ENCODE peak calls at places on chromosomes 13 and 19, in eight cellular contexts. B is SK-N-SH; E is choroid plexus epithelial cell; X is CD4-positive, alpha-beta memory T cell; Z is left ventricle myocardium inferior; J is kidney epithelial cell; D is cardiac muscle cell; S is effector memory CD4-positive, alpha-beta T cell. M is an unnamed sample.

GRCh38 chr19:38736413-38737280 is 7.6 kb downstream of the CAPN12 start:
- DNase-seq in D (peak; percentile 48), E (peak; percentile 39), B (peak; percentile 93), Z (no peak), J (no peak), X (peak; percentile 42), S (peak; percentile 67), M (peak; percentile 19)

GRCh38 chr19:6740589-6741348 is 1.3 kb downstream of the TRIP10 start:
- DNase-seq in B (peak; percentile 81), X (no peak), Z (peak; percentile 70), D (peak; percentile 53), S (peak; percentile 13), J (no peak), E (no peak), M (peak; percentile 23)

GRCh38 chr19:51064534-51065220 is at the start of gene KLK13:
- DNase-seq in D (peak; percentile 37), B (no peak), J (no peak), X (no peak), Z (peak; percentile 34), S (no peak), E (no peak), M (no peak)

GRCh38 chr13:75137911-75138571 is 343.9 kb downstream of the TBC1D4 start:
- DNase-seq in J (no peak), B (no peak), Z (no peak), X (no peak), D (peak; percentile 43), E (peak; percentile 23), S (no peak), M (peak; percentile 29)

GRCh38 chr13:86601351-86601750 is 802.1 kb upstream of the SLITRK6 start:
- DNase-seq in B (no peak), D (no peak), X (no peak), Z (no peak), S (no peak), J (peak; percentile 42), E (peak; percentile 37), M (no peak)

GRCh38 chr13:82136880-82137279 is 1745.4 kb downstream of the SLITRK1 start:
- DNase-seq in J (no peak), Z (no peak), X (no peak), B (no peak), S (no peak), E (no peak), D (no peak), M (no peak)

GRCh38 chr19:53275480-53275879 is 8.0 kb upstream of the VN1R4 start:
- DNase-seq in X (no peak), S (no peak), B (no peak), D (no peak), J (no peak), E (no peak), Z (no peak), M (no peak)

GRCh38 chr19:12796146-12797071 is 5.1 kb downstream of the JUNB start:
- DNase-seq in J (no peak), E (peak; percentile 87), Z (peak; percentile 59), D (peak; percentile 86), X (peak; percentile 79), B (peak; percentile 77), S (peak; percentile 69), M (peak; percentile 72)

GRCh38 chr13:44867825-44868224 is 121.4 kb downstream of the NUFIP1 start:
- DNase-seq in B (no peak), X (no peak), J (no peak), S (no peak), Z (no peak), D (peak; percentile 57), E (peak; percentile 51), M (no peak)

GRCh38 chr13:30766957-30767603 is 31.7 kb downstream of the ALOX5AP start:
- DNase-seq in X (peak; percentile 51), B (no peak), Z (no peak), D (no peak), E (no peak), J (no peak), S (peak; percentile 5), M (no peak)

GRCh38 chr19:32224371-32225244 is 120.8 kb upstream of the ZNF507 start:
- DNase-seq in B (peak; percentile 94), J (no peak), X (peak; percentile 50), Z (peak; percentile 59), D (peak; percentile 58), E (peak; percentile 42), S (peak; percentile 17), M (peak; percentile 41)

GRCh38 chr19:32223106-32223505 is 122.3 kb upstream of the ZNF507 start:
- DNase-seq in Z (no peak), B (no peak), S (no peak), J (no peak), D (no peak), E (no peak), X (no peak), M (no peak)

GRCh38 chr19:32222594-32222993 is 122.8 kb upstream of the ZNF507 start:
- DNase-seq in E (no peak), Z (no peak), B (no peak), J (no peak), S (no peak), X (no peak), D (no peak), M (no peak)

GRCh38 chr19:32220951-32221350 is 124.5 kb upstream of the ZNF507 start:
- DNase-seq in J (no peak), D (no peak), Z (no peak), X (no peak), B (no peak), E (no peak), S (no peak), M (no peak)

DNA sequence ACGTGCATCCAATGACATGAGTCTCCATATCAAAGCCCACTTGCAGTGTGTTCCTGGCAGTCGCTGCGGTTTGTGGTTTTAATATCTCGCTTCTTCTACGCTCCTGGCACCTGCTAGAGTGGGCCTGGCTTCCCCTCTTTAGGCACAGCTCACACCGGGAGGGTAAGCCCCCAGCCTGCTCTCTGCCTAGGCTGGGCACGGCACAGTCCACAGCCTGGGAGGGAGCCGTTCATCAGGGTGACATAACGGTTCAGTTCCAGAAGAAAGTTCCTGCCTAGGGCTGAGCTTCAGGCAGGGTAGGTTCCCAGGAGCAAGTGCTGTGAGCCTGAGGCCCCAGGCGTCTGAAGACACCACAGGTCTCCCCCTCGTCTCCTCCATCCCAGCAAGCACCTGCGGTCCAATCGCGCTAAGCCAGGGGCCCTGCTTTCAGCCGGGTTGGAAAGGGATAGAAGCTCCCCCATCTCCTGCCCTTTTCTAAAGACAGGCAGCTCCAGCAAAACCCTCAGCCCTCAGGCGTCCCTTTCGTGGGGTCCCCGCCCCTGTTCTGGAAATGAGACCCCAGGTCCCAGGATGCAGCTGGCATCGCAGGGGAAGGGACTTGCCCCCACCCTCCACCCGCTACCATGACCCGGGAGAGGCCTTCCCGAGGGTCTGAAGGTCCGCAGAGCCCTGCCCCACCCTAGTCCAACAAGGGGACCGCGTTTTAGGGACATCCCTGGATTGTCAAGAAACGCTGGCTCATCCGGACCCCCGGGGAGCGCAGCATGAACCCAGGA is 121.6 kb upstream of the ZNF507 start:
- DNase-seq in X (peak; percentile 8), B (peak; percentile 30), S (no peak), E (no peak), Z (no peak), D (no peak), J (no peak), M (no peak)
- H3K4me3 ChIP-seq in X (no peak overlapping the region), B (no peak overlapping the region), S (peak overlapping the region; percentile 40), E (no peak overlapping the region), Z (peak overlapping the region; percentile 55), D (no peak overlapping the region), J (no peak overlapping the region), M (no peak overlapping the region)

DNA sequence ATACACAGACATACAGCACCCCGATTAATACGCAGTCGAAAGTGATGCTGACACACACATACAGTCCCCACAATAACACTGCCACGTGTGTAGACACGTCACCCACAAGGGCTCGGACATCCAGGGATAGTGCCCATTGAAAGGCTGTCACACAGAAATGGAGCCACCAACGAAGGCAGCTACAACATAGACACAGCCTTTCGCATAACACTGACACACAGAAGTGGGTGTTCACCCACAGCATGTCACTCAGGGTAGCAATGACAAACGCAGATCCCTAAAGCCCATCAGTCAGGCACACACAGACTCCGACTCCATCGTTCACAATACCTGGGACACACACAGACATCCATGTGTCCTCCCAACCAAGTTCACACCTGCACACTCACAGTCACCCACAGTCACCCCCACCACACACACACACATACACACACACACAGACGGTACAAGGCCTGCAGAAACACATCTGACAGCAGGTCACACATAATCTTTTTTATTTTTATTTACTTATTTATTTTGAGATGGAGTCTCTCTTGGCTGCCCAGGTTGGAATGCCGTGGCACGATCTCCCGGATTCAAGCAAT is 10.4 kb upstream of the NANOS3 start:
- DNase-seq in B (no peak), D (no peak), E (no peak), X (no peak), S (no peak), Z (no peak), J (no peak), M (no peak)
- H3K4me3 ChIP-seq in B (peak overlapping the region; percentile 70), D (peak overlapping the region; percentile 96), E (peak overlapping the region; percentile 57), X (no peak overlapping the region), S (peak overlapping the region; percentile 65), Z (peak overlapping the region; percentile 85), J (peak overlapping the region; percentile 66), M (peak overlapping the region; percentile 63)

DNA sequence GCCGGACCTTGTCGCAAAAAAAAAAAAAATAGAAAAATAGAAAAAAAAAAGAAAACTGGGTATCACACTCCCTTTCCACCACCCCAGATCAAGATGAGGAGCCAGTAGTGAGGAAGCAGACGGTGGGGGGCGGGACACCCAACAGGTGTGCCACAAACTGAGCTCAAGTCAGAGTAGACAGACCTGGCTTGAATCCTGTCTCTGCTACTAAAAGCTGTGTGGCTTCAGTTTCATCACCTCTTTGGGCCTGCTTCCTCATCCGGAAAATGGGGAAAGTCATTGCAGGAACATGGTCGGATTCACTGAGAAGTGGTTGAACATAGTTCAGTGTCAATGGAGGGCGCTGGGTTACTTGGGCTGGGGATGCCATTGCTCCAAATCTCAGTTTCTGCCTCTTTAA is 2.9 kb downstream of the HIF3A start:
- DNase-seq in J (no peak), S (no peak), E (peak; percentile 15), X (no peak), Z (no peak), B (no peak), D (peak; percentile 38), M (no peak)
- H3K4me3 ChIP-seq in J (no peak overlapping the region), S (no peak overlapping the region), E (peak overlapping the region; percentile 67), X (no peak overlapping the region), Z (peak overlapping the region; percentile 83), B (no peak overlapping the region), D (no peak overlapping the region), M (no peak overlapping the region)

GRCh38 chr13:104314321-104314720 is 1248.1 kb upstream of the SLC10A2 start:
- DNase-seq in E (no peak), X (no peak), D (no peak), Z (no peak), J (no peak), B (no peak), S (no peak), M (no peak)

GRCh38 chr13:104315606-104316005 is 1249.4 kb upstream of the SLC10A2 start:
- DNase-seq in X (no peak), E (peak; percentile 98), J (peak; percentile 96), D (peak; percentile 90), B (no peak), S (no peak), Z (no peak), M (peak; percentile 19)

GRCh38 chr13:104314926-104315535 is 1248.8 kb upstream of the SLC10A2 start:
- DNase-seq in D (no peak), J (no peak), E (peak; percentile 40), X (no peak), B (no peak), Z (no peak), S (no peak), M (no peak)

DNA sequence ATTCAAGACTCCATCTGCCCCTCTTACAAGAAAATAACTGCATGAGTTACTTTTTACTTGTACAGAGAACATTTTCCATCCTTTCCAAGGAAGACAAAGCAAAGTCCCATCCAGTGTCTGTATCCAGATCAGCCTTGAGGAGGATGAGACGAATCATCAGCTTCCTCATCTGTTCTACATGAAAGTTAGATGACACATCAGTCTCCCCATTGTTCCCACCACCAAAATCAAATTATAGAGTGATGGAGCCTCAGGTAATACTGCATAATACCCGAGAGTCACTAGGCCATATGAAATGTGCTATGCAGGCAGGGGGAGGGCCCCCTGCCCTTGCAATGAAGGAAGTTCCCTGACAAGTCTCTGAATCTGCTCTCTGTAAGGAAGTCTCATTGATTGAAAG is 1244.6 kb upstream of the SLC10A2 start:
- DNase-seq in X (no peak), S (no peak), B (no peak), D (no peak), Z (no peak), J (no peak), E (no peak), M (no peak)
- H3K4me3 ChIP-seq in X (no peak overlapping the region), S (no peak overlapping the region), B (no peak overlapping the region), D (no peak overlapping the region), Z (no peak overlapping the region), J (no peak overlapping the region), E (no peak overlapping the region), M (no peak overlapping the region)

M was measured in AG10803.